ENCODE peak calls at places on chromosomes 11 and 22, in seven cellular contexts. N, K, L, Q, X, V and J are unnamed samples.

GRCh38 chr11:124717786-124718634 is 21.7 kb upstream of the NRGN start:
- DNase-seq in N (no peak), K (peak; percentile 74), L (peak; percentile 34), Q (peak; percentile 25), X (peak; percentile 68), V (no peak), J (no peak)

GRCh38 chr11:46237248-46238077 is 40.0 kb upstream of the CREB3L1 start:
- DNase-seq in N (no peak), K (peak; percentile 91), L (peak; percentile 92), Q (peak; percentile 17), X (peak; percentile 70), V (peak; percentile 46), J (peak; percentile 51)

GRCh38 chr11:133794205-133794604 is 51.1 kb downstream of the SPATA19 start:
- DNase-seq in N (no peak), K (no peak), L (no peak), Q (no peak), X (no peak), V (no peak), J (no peak)

GRCh38 chr22:47837703-47838102 is 1075.3 kb downstream of the TBC1D22A start:
- DNase-seq in N (no peak), K (no peak), L (no peak), Q (no peak), X (no peak), V (no peak), J (no peak)

GRCh38 chr11:70265341-70265740 is 5.1 kb upstream of the PPFIA1 start:
- DNase-seq in N (no peak), K (no peak), L (no peak), Q (no peak), X (no peak), V (no peak), J (no peak)

GRCh38 chr22:37193629-37194191 is 5.7 kb upstream of the C1QTNF6 start:
- DNase-seq in N (no peak), K (no peak), L (peak; percentile 36), Q (no peak), X (peak; percentile 51), V (peak; percentile 39), J (no peak)

GRCh38 chr11:68903288-68903630 is 373 bp downstream of the MRPL21 start:
- DNase-seq in N (no peak), K (peak; percentile 44), L (no peak), Q (no peak), X (no peak), V (no peak), J (no peak)

GRCh38 chr11:33761471-33761870 is 12.8 kb downstream of the FBXO3 start:
- DNase-seq in N (no peak), K (no peak), L (no peak), Q (no peak), X (no peak), V (no peak), J (no peak)

GRCh38 chr22:44931077-44931540 is 78.7 kb downstream of the PHF21B start:
- DNase-seq in N (no peak), K (no peak), L (peak; percentile 29), Q (peak; percentile 9), X (peak; percentile 33), V (no peak), J (peak; percentile 12)

GRCh38 chr11:27473017-27473406 is 422 bp upstream of the LGR4 start:
- DNase-seq in N (no peak), K (no peak), L (no peak), Q (no peak), X (no peak), V (no peak), J (no peak)

GRCh38 chr11:124394408-124394807 is 4.4 kb downstream of the OR8B3 start:
- DNase-seq in N (no peak), K (no peak), L (peak; percentile 47), Q (no peak), X (no peak), V (no peak), J (no peak)

GRCh38 chr11:76579047-76579751 is 91.3 kb downstream of the LRRC32 start:
- DNase-seq in N (no peak), K (no peak), L (no peak), Q (no peak), X (no peak), V (no peak), J (no peak)

GRCh38 chr22:41517172-41518047 is 26.9 kb downstream of the POLR3H start:
- DNase-seq in N (no peak), K (no peak), L (peak; percentile 46), Q (peak; percentile 89), X (peak; percentile 82), V (peak; percentile 81), J (no peak)

GRCh38 chr22:17096095-17096494 is 11.3 kb downstream of the IL17RA start:
- DNase-seq in N (no peak), K (no peak), L (no peak), Q (no peak), X (no peak), V (no peak), J (no peak)

GRCh38 chr11:62237499-62237898 is 4.5 kb upstream of the SCGB1D2 start:
- DNase-seq in N (no peak), K (no peak), L (no peak), Q (no peak), X (no peak), V (no peak), J (no peak)

GRCh38 chr11:135061166-135061565 is 649.1 kb upstream of the B3GAT1 start:
- DNase-seq in N (no peak), K (no peak), L (no peak), Q (no peak), X (no peak), V (no peak), J (no peak)

GRCh38 chr11:130052556-130052955 is 17.1 kb upstream of the APLP2 start:
- DNase-seq in N (no peak), K (no peak), L (no peak), Q (no peak), X (no peak), V (no peak), J (no peak)

GRCh38 chr22:22878801-22879674 is 8.6 kb upstream of the IGLL5 start:
- DNase-seq in N (no peak), K (no peak), L (no peak), Q (no peak), X (no peak), V (no peak), J (no peak)

GRCh38 chr11:123696183-123696582 is 41.8 kb upstream of the SCN3B start:
- DNase-seq in N (no peak), K (no peak), L (no peak), Q (no peak), X (no peak), V (no peak), J (no peak)

GRCh38 chr11:58647141-58647699 is 24.8 kb downstream of the CNTF start:
- DNase-seq in N (no peak), K (no peak), L (no peak), Q (no peak), X (no peak), V (no peak), J (no peak)

GRCh38 chr22:20937031-20937793 is 20.0 kb downstream of the CRKL start:
- DNase-seq in N (no peak), K (no peak), L (no peak), Q (no peak), X (no peak), V (no peak), J (no peak)

GRCh38 chr22:20111689-20112622 is 3.9 kb upstream of the RANBP1 start:
- DNase-seq in N (no peak), K (peak; percentile 59), L (no peak), Q (no peak), X (no peak), V (no peak), J (no peak)

GRCh38 chr11:111282663-111283062 is 15.7 kb upstream of the POU2AF3 start:
- DNase-seq in N (no peak), K (no peak), L (no peak), Q (no peak), X (no peak), V (no peak), J (no peak)

GRCh38 chr11:66846671-66847091 is 3.4 kb downstream of the RCE1 start:
- DNase-seq in N (no peak), K (peak; percentile 74), L (no peak), Q (no peak), X (no peak), V (no peak), J (no peak)
- TF ChIP-seq CTCF in N (no peak), K (no peak), L (no peak), Q (no peak), X (no peak), V (no peak), J (no peak)

GRCh38 chr11:47406896-47407745 is 1.3 kb upstream of the SLC39A13 start:
- DNase-seq in N (no peak), K (no peak), L (peak; percentile 18), Q (no peak), X (no peak), V (no peak), J (no peak)
- TF ChIP-seq CTCF in N (peak; percentile 21), K (peak; percentile 11), L (peak; percentile 14), Q (no peak), X (no peak), V (no peak), J (peak; percentile 1)

GRCh38 chr22:27193636-27194035 is 536.2 kb downstream of the MIAT start:
- DNase-seq in N (no peak), K (no peak), L (no peak), Q (no peak), X (no peak), V (no peak), J (no peak)

GRCh38 chr22:27195104-27195503 is 537.7 kb downstream of the MIAT start:
- DNase-seq in N (no peak), K (no peak), L (peak; percentile 8), Q (no peak), X (no peak), V (peak; percentile 24), J (no peak)

GRCh38 chr22:27195516-27195915 is 538.1 kb downstream of the MIAT start:
- DNase-seq in N (no peak), K (no peak), L (no peak), Q (no peak), X (no peak), V (no peak), J (no peak)

GRCh38 chr22:27193215-27193614 is 535.8 kb downstream of the MIAT start:
- DNase-seq in N (no peak), K (no peak), L (no peak), Q (no peak), X (no peak), V (no peak), J (no peak)

DNA sequence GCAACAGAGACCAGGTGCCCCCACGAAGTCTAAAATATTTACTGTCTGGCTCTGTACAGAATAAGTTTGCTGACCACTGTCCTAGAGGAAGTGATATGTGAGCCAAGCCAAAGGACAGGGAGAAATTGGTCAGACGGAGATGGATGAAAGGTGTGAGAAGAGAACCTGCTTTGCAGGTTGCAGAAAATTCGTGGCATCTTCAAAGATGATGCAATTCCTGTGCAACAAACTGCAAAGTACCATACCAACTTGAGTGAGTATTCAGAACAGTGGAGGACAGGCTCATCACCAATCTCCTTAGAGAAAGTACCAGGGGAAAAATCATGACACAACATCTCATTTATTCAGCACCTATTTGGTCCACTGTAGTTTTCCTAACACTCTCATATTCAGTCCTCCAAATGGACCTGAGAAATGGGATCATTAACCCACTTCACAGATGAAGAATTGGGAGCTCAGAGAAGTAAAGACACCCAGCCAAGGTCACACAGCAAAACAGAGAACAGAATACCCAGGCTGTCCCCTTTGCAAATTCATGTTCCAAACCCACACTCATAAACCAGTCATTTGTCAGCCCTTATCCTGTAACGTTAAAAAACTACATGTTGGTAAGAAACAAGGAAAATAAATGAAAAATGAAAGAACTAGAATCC is 536.8 kb downstream of the MIAT start:
- DNase-seq in N (no peak), K (no peak), L (no peak), Q (no peak), X (no peak), V (no peak), J (no peak)
- TF ChIP-seq CTCF in N (no peak), K (no peak), L (no peak), Q (no peak), X (no peak), V (no peak), J (no peak)

GRCh38 chr11:117145393-117145761 is 1.3 kb downstream of the PAFAH1B2 start:
- DNase-seq in N (no peak), K (no peak), L (peak; percentile 32), Q (no peak), X (peak; percentile 48), V (peak; percentile 18), J (no peak)
- TF ChIP-seq CTCF in N (no peak), K (no peak), L (peak; percentile 21), Q (no peak), X (no peak), V (peak; percentile 31), J (peak; percentile 19)